ENCODE peak calls at places on chromosome 12, in nine cellular contexts. V is mammary epithelial cell, S is neuronal stem cell, Q is OCI-LY7, Y is SK-N-SH, L is neural progenitor cell, T is fibroblast of lung, I is GM23248, Z is IMR-90. R is an unnamed sample.

GRCh38 chr12:113897406-113897805 is 68.7 kb downstream of the RBM19 start:
- DNase-seq in V (no peak), S (no peak), Q (no peak), Y (no peak), L (no peak), T (no peak), I (no peak), Z (no peak), R (no peak)

GRCh38 chr12:29743801-29744200 is 39.9 kb downstream of the TMTC1 start:
- DNase-seq in V (peak; percentile 79), S (no peak), Q (no peak), Y (no peak), L (no peak), T (peak; percentile 96), I (peak; percentile 78), Z (peak; percentile 93), R (peak; percentile 12)

GRCh38 chr12:69068431-69068830 is 135.5 kb upstream of the CPM start:
- DNase-seq in V (peak; percentile 59), S (no peak), Q (no peak), Y (no peak), L (no peak), T (no peak), I (peak; percentile 58), Z (peak; percentile 53), R (peak; percentile 46)

GRCh38 chr12:49565119-49565955 is 2.6 kb downstream of the MCRS1 start:
- DNase-seq in V (no peak), S (no peak), Q (no peak), Y (no peak), L (no peak), T (no peak), I (no peak), Z (no peak), R (no peak)

GRCh38 chr12:45893240-45893639 is 97.1 kb downstream of the SCAF11 start:
- DNase-seq in V (peak; percentile 16), S (peak; percentile 21), Q (no peak), Y (no peak), L (peak; percentile 73), T (peak; percentile 13), I (peak; percentile 38), Z (peak; percentile 16), R (no peak)

GRCh38 chr12:92208613-92209121 is 63.0 kb upstream of the BTG1 start:
- DNase-seq in V (peak; percentile 65), S (no peak), Q (peak; percentile 78), Y (no peak), L (peak; percentile 8), T (peak; percentile 18), I (peak; percentile 72), Z (peak; percentile 31), R (peak; percentile 55)

GRCh38 chr12:110591508-110592051 is 8.5 kb upstream of the PPTC7 start:
- DNase-seq in V (no peak), S (no peak), Q (no peak), Y (no peak), L (no peak), T (no peak), I (no peak), Z (no peak), R (peak; percentile 14)

GRCh38 chr12:101920906-101921305 is 43.5 kb downstream of the DRAM1 start:
- DNase-seq in V (no peak), S (no peak), Q (no peak), Y (no peak), L (no peak), T (no peak), I (peak; percentile 75), Z (peak; percentile 56), R (no peak)

GRCh38 chr12:132444283-132444682 is 45.7 kb upstream of the FBRSL1 start:
- DNase-seq in V (no peak), S (no peak), Q (no peak), Y (no peak), L (no peak), T (no peak), I (no peak), Z (no peak), R (no peak)

GRCh38 chr12:132446535-132447326 is 43.2 kb upstream of the FBRSL1 start:
- DNase-seq in V (no peak), S (no peak), Q (no peak), Y (no peak), L (peak; percentile 38), T (no peak), I (no peak), Z (no peak), R (no peak)

GRCh38 chr12:132444957-132445883 is 44.7 kb upstream of the FBRSL1 start:
- DNase-seq in V (no peak), S (no peak), Q (peak; percentile 92), Y (no peak), L (peak; percentile 69), T (no peak), I (peak; percentile 37), Z (no peak), R (no peak)

GRCh38 chr12:132447327-132447720 is 42.6 kb upstream of the FBRSL1 start:
- DNase-seq in V (no peak), S (no peak), Q (no peak), Y (no peak), L (no peak), T (no peak), I (no peak), Z (no peak), R (no peak)

GRCh38 chr12:132445884-132446471 is 44.0 kb upstream of the FBRSL1 start:
- DNase-seq in V (no peak), S (peak; percentile 79), Q (peak; percentile 93), Y (no peak), L (peak; percentile 92), T (peak; percentile 82), I (peak; percentile 82), Z (peak; percentile 70), R (peak; percentile 80)
- H2AFZ ChIP-seq in V (peak overlapping the region; percentile 70), S (no peak overlapping the region), Q (peak overlapping the region; percentile 96), Y (no peak overlapping the region), L (peak overlapping the region; percentile 96), T (no peak overlapping the region), I (peak overlapping the region; percentile 88), Z (peak overlapping the region; percentile 13), R (peak overlapping the region; percentile 52)

GRCh38 chr12:55706840-55707671 is 648 bp downstream of the ITGA7 start:
- DNase-seq in V (no peak), S (no peak), Q (no peak), Y (no peak), L (peak; percentile 55), T (no peak), I (peak; percentile 39), Z (no peak), R (peak; percentile 56)
- H3K4me1 ChIP-seq in V (no peaks in the 10 kb centered on the region), S (peaks cover 15% of the 10 kb centered on the region), Q (peaks cover 19% of the 10 kb centered on the region), Y (peaks cover 11% of the 10 kb centered on the region), L (peaks cover 29% of the 10 kb centered on the region), T (peaks cover 23% of the 10 kb centered on the region), I (peaks cover 8% of the 10 kb centered on the region), Z (peaks cover 2% of the 10 kb centered on the region), R (no peaks in the 10 kb centered on the region)

GRCh38 chr12:108729612-108730336 is 1.5 kb downstream of the CORO1C start:
- DNase-seq in V (peak; percentile 78), S (peak; percentile 27), Q (peak; percentile 15), Y (peak; percentile 43), L (no peak), T (peak; percentile 62), I (peak; percentile 68), Z (no peak), R (peak; percentile 33)
- H2AFZ ChIP-seq in V (no peak overlapping the region), S (peak overlapping the region; percentile 12), Q (peak overlapping the region; percentile 22), Y (no peak overlapping the region), L (peak overlapping the region; percentile 20), T (no peak overlapping the region), I (no peak overlapping the region), Z (no peak overlapping the region), R (no peak overlapping the region)

GRCh38 chr12:109458086-109458485 is 19.0 kb downstream of the KCTD10 start:
- DNase-seq in V (no peak), S (no peak), Q (no peak), Y (no peak), L (no peak), T (peak; percentile 60), I (peak; percentile 90), Z (peak; percentile 84), R (no peak)
- H3K4me1 ChIP-seq in V (peaks cover 27% of the 10 kb centered on the region), S (peaks cover 26% of the 10 kb centered on the region), Q (peaks cover 13% of the 10 kb centered on the region), Y (peaks cover 28% of the 10 kb centered on the region), L (peaks cover 32% of the 10 kb centered on the region), T (peaks cover 47% of the 10 kb centered on the region), I (peaks cover 67% of the 10 kb centered on the region), Z (peaks cover 39% of the 10 kb centered on the region), R (peaks cover 41% of the 10 kb centered on the region)

DNA sequence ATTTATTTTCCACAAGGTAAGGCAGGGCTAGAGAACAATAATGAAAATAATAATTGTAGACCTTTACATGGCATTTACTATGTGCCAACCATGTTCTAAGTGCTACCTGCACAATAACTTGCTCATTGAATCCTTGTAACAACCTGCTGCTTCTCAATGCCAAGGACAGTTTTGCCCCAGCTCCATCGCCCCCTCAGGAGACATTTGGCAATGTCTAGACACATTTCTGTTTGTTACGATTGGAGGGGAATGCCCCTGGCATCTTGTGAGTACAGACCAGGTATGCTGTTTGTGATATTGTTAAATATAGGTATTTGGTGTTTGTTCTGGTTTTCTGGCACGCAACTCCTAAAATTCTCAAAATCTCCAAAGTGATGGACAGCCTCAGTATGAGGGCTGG is 8.1 kb upstream of the ATXN2 start:
- DNase-seq in V (no peak), S (no peak), Q (no peak), Y (no peak), L (no peak), T (no peak), I (no peak), Z (no peak), R (no peak)
- H2AFZ ChIP-seq in V (no peak overlapping the region), S (peak overlapping the region; percentile 79), Q (no peak overlapping the region), Y (no peak overlapping the region), L (no peak overlapping the region), T (no peak overlapping the region), I (no peak overlapping the region), Z (no peak overlapping the region), R (no peak overlapping the region)

DNA sequence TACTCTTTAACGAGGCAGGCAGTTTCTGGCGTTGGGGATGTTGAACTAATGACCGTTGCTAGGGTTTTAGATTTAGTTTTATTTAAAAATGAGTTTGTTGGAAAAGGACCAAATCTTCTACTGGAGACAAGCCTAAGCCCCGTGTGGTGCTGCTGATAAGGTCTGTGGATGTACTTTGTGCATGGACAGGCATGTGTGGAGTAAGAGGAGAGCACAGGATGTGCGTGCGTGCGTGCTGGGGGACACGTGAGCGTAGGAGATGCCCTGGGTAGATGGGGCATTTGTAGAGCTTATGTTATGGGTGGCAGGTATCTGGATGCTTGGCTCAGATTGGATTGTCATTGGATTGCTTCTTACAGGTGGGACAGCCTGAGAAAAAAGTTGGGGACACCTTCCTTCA is 5.7 kb downstream of the NTF3 start:
- DNase-seq in V (no peak), S (no peak), Q (no peak), Y (no peak), L (no peak), T (no peak), I (no peak), Z (no peak), R (no peak)
- H3K4me1 ChIP-seq in V (peaks cover 7% of the 10 kb centered on the region), S (peaks cover 32% of the 10 kb centered on the region), Q (peaks cover 79% of the 10 kb centered on the region), Y (no peaks in the 10 kb centered on the region), L (peaks cover 42% of the 10 kb centered on the region), T (peaks cover 14% of the 10 kb centered on the region), I (peaks cover 39% of the 10 kb centered on the region), Z (peaks cover 37% of the 10 kb centered on the region), R (peaks cover 20% of the 10 kb centered on the region)

GRCh38 chr12:53048033-53048779 is 1.7 kb upstream of the TNS2 start:
- DNase-seq in V (no peak), S (no peak), Q (no peak), Y (peak; percentile 76), L (peak; percentile 49), T (no peak), I (peak; percentile 59), Z (no peak), R (peak; percentile 55)
- H2AFZ ChIP-seq in V (peak overlapping the region; percentile 52), S (peak overlapping the region; percentile 92), Q (peak overlapping the region; percentile 63), Y (no peak overlapping the region), L (no peak overlapping the region), T (no peak overlapping the region), I (peak overlapping the region; percentile 52), Z (peak overlapping the region; percentile 90), R (no peak overlapping the region)